ENCODE peak calls at places on chromosomes 5 and 9, in five cellular contexts. J, O, I, K and M are unnamed samples.

GRCh38 chr5:163489055-163489744 is 16.2 kb upstream of the MAT2B start:
- DNase-seq in O (no peak), J (peak; percentile 50), I (no peak), K (no peak), M (no peak)

GRCh38 chr5:485943-486491 is 38.2 kb downstream of the SLC9A3 start:
- DNase-seq in K (no peak), J (no peak), I (no peak), O (no peak), M (no peak)

GRCh38 chr9:98792096-98792490 is 4.3 kb downstream of the ANKS6 start:
- DNase-seq in O (no peak), K (no peak), I (no peak), J (no peak), M (no peak)

GRCh38 chr5:132446621-132447020 is 44.0 kb downstream of the IRF1 start:
- DNase-seq in K (peak; percentile 75), O (peak; percentile 74), I (no peak), J (peak; percentile 78), M (no peak)

GRCh38 chr9:126565336-126566128 is 48.2 kb upstream of the LMX1B start:
- DNase-seq in I (no peak), K (no peak), O (no peak), J (no peak), M (no peak)

GRCh38 chr9:131398204-131398603 is 4.3 kb downstream of the PRRC2B start:
- DNase-seq in K (peak; percentile 60), J (no peak), I (peak; percentile 75), O (no peak), M (no peak)

GRCh38 chr5:178116406-178116885 is 3.1 kb downstream of the N4BP3 start:
- DNase-seq in I (peak; percentile 77), O (no peak), J (no peak), K (no peak), M (no peak)

GRCh38 chr5:127884416-127884815 is 181.2 kb downstream of the CCDC192 start:
- DNase-seq in K (no peak), O (no peak), J (no peak), I (no peak), M (no peak)

GRCh38 chr5:51373880-51374523 is 9.2 kb upstream of the ISL1 start:
- DNase-seq in O (no peak), I (no peak), J (no peak), K (no peak), M (no peak)

GRCh38 chr9:80097476-80097875 is 525.7 kb downstream of the TLE4 start:
- DNase-seq in O (no peak), K (no peak), I (no peak), J (no peak), M (no peak)

GRCh38 chr5:143261748-143262392 is 141.6 kb downstream of the NR3C1 start:
- DNase-seq in K (no peak), O (no peak), I (no peak), J (peak; percentile 94), M (no peak)

GRCh38 chr5:32217886-32218396 is 43.8 kb upstream of the GOLPH3 start:
- DNase-seq in K (peak; percentile 31), O (no peak), I (peak; percentile 76), J (no peak), M (no peak)

GRCh38 chr5:103347729-103348128 is 89.2 kb downstream of the MACIR start:
- DNase-seq in K (no peak), O (no peak), I (no peak), J (peak; percentile 20), M (no peak)

GRCh38 chr9:96040591-96041461 is 165.3 kb downstream of the ERCC6L2 start:
- DNase-seq in O (peak; percentile 63), K (no peak), J (no peak), I (no peak), M (no peak)

GRCh38 chr9:581673-582497 is 259.6 kb upstream of the DMRT1 start:
- DNase-seq in I (peak; percentile 55), J (no peak), K (no peak), O (peak; percentile 53), M (no peak)

GRCh38 chr9:85741112-85741874 is 461 bp downstream of the AGTPBP1 start:
- DNase-seq in I (peak; percentile 65), O (peak; percentile 52), K (no peak), J (no peak), M (peak; percentile 65)

GRCh38 chr5:148314187-148314586 is 2.0 kb downstream of the SPINK7 start:
- DNase-seq in I (no peak), O (no peak), J (no peak), K (no peak), M (no peak)

GRCh38 chr5:76790632-76791290 is 28.1 kb upstream of the F2RL1 start:
- DNase-seq in I (no peak), K (peak; percentile 10), O (no peak), J (peak; percentile 97), M (no peak)

GRCh38 chr9:95024097-95024671 is 293.3 kb downstream of the FANCC start:
- DNase-seq in O (peak; percentile 71), K (peak; percentile 71), I (no peak), J (peak; percentile 15), M (no peak)

GRCh38 chr9:130634191-130634768 is 30.1 kb upstream of the PRDM12 start:
- DNase-seq in K (no peak), I (no peak), J (no peak), O (no peak), M (no peak)

GRCh38 chr5:41815663-41816062 is 54.6 kb downstream of the OXCT1 start:
- DNase-seq in K (no peak), J (no peak), I (no peak), O (no peak), M (no peak)

GRCh38 chr5:89580976-89581375 is 698.0 kb upstream of the MEF2C start:
- DNase-seq in J (no peak), I (no peak), K (no peak), O (no peak), M (no peak)

GRCh38 chr9:129327552-129328283 is 149.7 kb upstream of the IER5L start:
- DNase-seq in O (no peak), J (no peak), K (no peak), I (no peak), M (no peak)

GRCh38 chr5:2038337-2039179 is 155.8 kb upstream of the IRX4 start:
- DNase-seq in J (peak; percentile 10), I (peak; percentile 64), O (peak; percentile 70), K (peak; percentile 10), M (peak; percentile 92)

GRCh38 chr5:90022002-90022710 is 387.4 kb downstream of the CETN3 start:
- DNase-seq in K (no peak), J (no peak), O (no peak), I (no peak), M (no peak)

GRCh38 chr5:67124556-67124955 is 72.0 kb downstream of the CD180 start:
- DNase-seq in J (no peak), I (no peak), K (no peak), O (no peak), M (no peak)

GRCh38 chr9:92077868-92078267 is 37.3 kb downstream of the SPTLC1 start:
- DNase-seq in K (no peak), O (no peak), I (no peak), J (no peak), M (no peak)

GRCh38 chr9:134787601-134788531 is 92.7 kb upstream of the FCN2 start:
- DNase-seq in O (no peak), I (no peak), K (no peak), J (no peak), M (no peak)

GRCh38 chr9:136255896-136256890 is 10.6 kb upstream of the QSOX2 start:
- DNase-seq in I (no peak), K (no peak), J (no peak), O (no peak), M (no peak)

GRCh38 chr5:173786296-173787187 is 101.6 kb upstream of the CPEB4 start:
- DNase-seq in J (no peak), K (no peak), I (peak; percentile 68), O (no peak), M (peak; percentile 48)

GRCh38 chr9:78405461-78405860 is 108.5 kb downstream of the PSAT1 start:
- DNase-seq in K (no peak), J (no peak), O (no peak), I (no peak), M (no peak)